ENCODE peak calls at places on chromosomes 4 and X, in five cellular contexts. O is K562, V is A549, S is GM12878, E is HepG2. I is an unnamed sample.

GRCh38 chrX:105063743-105064142 is 156.8 kb downstream of the TEX13A start:
- DNase-seq in O (no peak), V (no peak), S (no peak), E (no peak), I (peak)

GRCh38 chrX:153909024-153909979 is 4.8 kb downstream of the AVPR2 start:
- DNase-seq in O (peak), V (no peak), S (no peak), E (peak), I (peak)

GRCh38 chrX:136867518-136867917 is 13.0 kb downstream of the RBMX start:
- DNase-seq in O (no peak), V (no peak), S (no peak), E (no peak), I (no peak)

GRCh38 chrX:8815460-8816065 is 14.4 kb upstream of the FAM9A start:
- DNase-seq in O (peak), V (peak), S (peak), E (peak), I (peak)

GRCh38 chrX:103396186-103396585 is 19.8 kb downstream of the BEX3 start:
- DNase-seq in O (no peak), V (no peak), S (no peak), E (no peak), I (no peak)

GRCh38 chr4:84803720-84804119 is 162.8 kb downstream of the WDFY3 start:
- DNase-seq in O (no peak), V (no peak), S (no peak), E (no peak), I (no peak)

GRCh38 chrX:71604141-71604540 is 14.2 kb downstream of the CXCR3 start:
- DNase-seq in O (no peak), V (no peak), S (no peak), E (no peak), I (no peak)

GRCh38 chr4:760616-761015 is 55.0 kb downstream of the PCGF3 start:
- DNase-seq in O (no peak), V (no peak), S (no peak), E (no peak), I (no peak)

GRCh38 chrX:40558590-40558989 is 22.2 kb upstream of the ATP6AP2 start:
- DNase-seq in O (peak), V (no peak), S (no peak), E (no peak), I (no peak)

GRCh38 chr4:141871086-141871485 is 234.7 kb downstream of the IL15 start:
- DNase-seq in O (no peak), V (no peak), S (no peak), E (no peak), I (no peak)

GRCh38 chr4:110107868-110108267 is 90.5 kb downstream of the ELOVL6 start:
- DNase-seq in O (no peak), V (no peak), S (no peak), E (no peak), I (no peak)

GRCh38 chr4:7813674-7814073 is 126.0 kb downstream of the AFAP1 start:
- DNase-seq in O (no peak), V (peak), S (no peak), E (peak), I (no peak)

GRCh38 chr4:128649575-128650205 is 159.8 kb upstream of the JADE1 start:
- DNase-seq in O (no peak), V (peak), S (no peak), E (peak), I (no peak)

GRCh38 chr4:16461362-16461761 is 235.1 kb upstream of the TAPT1 start:
- DNase-seq in O (no peak), V (no peak), S (no peak), E (no peak), I (no peak)

GRCh38 chr4:94669672-94670664 is 87.8 kb upstream of the BMPR1B start:
- DNase-seq in O (no peak), V (peak), S (no peak), E (no peak), I (no peak)

GRCh38 chrX:41720125-41720780 is 3.7 kb upstream of the GPR82 start:
- DNase-seq in O (peak), V (no peak), S (peak), E (no peak), I (no peak)

GRCh38 chr4:64771149-64771548 is 361.9 kb upstream of the TECRL start:
- DNase-seq in O (no peak), V (no peak), S (no peak), E (no peak), I (no peak)

GRCh38 chrX:153643431-153644351 is 3.3 kb upstream of the DUSP9 start:
- DNase-seq in O (peak), V (peak), S (no peak), E (no peak), I (peak)

GRCh38 chr4:53557601-53558000 is 33.7 kb downstream of the LNX1 start:
- DNase-seq in O (no peak), V (no peak), S (no peak), E (no peak), I (no peak)

GRCh38 chrX:20487227-20487626 is 220.5 kb upstream of the RPS6KA3 start:
- DNase-seq in O (no peak), V (no peak), S (no peak), E (no peak), I (no peak)

GRCh38 chr4:157980158-157980557 is 192.7 kb downstream of the GASK1B start:
- DNase-seq in O (no peak), V (no peak), S (no peak), E (no peak), I (no peak)

GRCh38 chr4:108168213-108168671 is 490 bp downstream of the LEF1 start:
- DNase-seq in O (no peak), V (no peak), S (no peak), E (no peak), I (no peak)

GRCh38 chrX:17597836-17598434 is 139.4 kb upstream of the SCML1 start:
- DNase-seq in O (no peak), V (no peak), S (no peak), E (no peak), I (no peak)

GRCh38 chr4:4658051-4658450 is 116.2 kb upstream of the STX18 start:
- DNase-seq in O (no peak), V (peak), S (no peak), E (no peak), I (no peak)

GRCh38 chr4:4656977-4657376 is 115.1 kb upstream of the STX18 start:
- DNase-seq in O (no peak), V (no peak), S (no peak), E (no peak), I (no peak)

GRCh38 chr4:4663028-4663427 is 121.2 kb upstream of the STX18 start:
- DNase-seq in O (no peak), V (no peak), S (no peak), E (no peak), I (no peak)

GRCh38 chr4:4662230-4662629 is 120.4 kb upstream of the STX18 start:
- DNase-seq in O (no peak), V (no peak), S (no peak), E (no peak), I (no peak)

GRCh38 chr4:4659871-4660651 is 118.2 kb upstream of the STX18 start:
- DNase-seq in O (peak), V (peak), S (no peak), E (no peak), I (no peak)
- TF ChIP-seq CTCF in O (no peak), V (no peak), S (no peak), E (no peak), I (no peak)

GRCh38 chrX:110412971-110413726 is 54.5 kb downstream of the RTL9 start:
- DNase-seq in O (peak), V (peak), S (no peak), E (peak), I (peak)

GRCh38 chrX:110415440-110416167 is 57.0 kb downstream of the RTL9 start:
- DNase-seq in O (no peak), V (no peak), S (no peak), E (no peak), I (no peak)

GRCh38 chrX:110414679-110415439 is 56.2 kb downstream of the RTL9 start:
- DNase-seq in O (no peak), V (no peak), S (peak), E (no peak), I (no peak)

GRCh38 chrX:110413727-110414124 is 55.1 kb downstream of the RTL9 start:
- DNase-seq in O (no peak), V (no peak), S (no peak), E (no peak), I (no peak)

DNA sequence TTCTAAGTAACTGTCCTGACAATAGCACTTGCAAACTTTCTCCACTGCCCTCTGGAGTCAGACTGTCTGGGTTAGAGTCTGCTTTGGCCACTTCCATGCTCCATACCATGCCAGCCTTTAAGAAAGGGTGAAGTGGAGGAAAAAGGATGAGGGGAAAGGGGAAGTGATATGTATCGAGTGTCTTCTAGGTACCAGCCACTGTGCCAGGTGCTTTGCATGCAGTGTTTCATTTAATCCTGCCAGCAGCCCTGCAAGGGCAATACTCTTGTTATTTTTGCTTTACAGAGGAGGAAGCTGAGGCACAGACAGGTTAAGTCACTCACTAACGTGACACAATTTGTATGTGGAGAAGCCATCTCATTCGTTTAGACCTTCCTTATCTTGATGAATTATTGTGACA is 55.6 kb downstream of the RTL9 start:
- DNase-seq in O (no peak), V (no peak), S (no peak), E (no peak), I (no peak)
- H3K27ac ChIP-seq in O (no peak), V (peak), S (no peak), E (no peak), I (no peak)

GRCh38 chr4:11720292-11720691 is 291.6 kb upstream of the HS3ST1 start:
- DNase-seq in O (no peak), V (peak), S (no peak), E (no peak), I (peak)
- TF ChIP-seq JUNB in O (no peak), V (no peak), S (no peak), E (no peak), I (no peak)

GRCh38 chrX:49221868-49222267 is 11.3 kb downstream of the CACNA1F start:
- DNase-seq in O (no peak), V (no peak), S (no peak), E (no peak), I (no peak)
- TF ChIP-seq CTCF in O (no peak), V (no peak), S (no peak), E (no peak), I (no peak)

GRCh38 chrX:37863728-37864127 is 16.4 kb upstream of the DYNLT3 start:
- DNase-seq in O (no peak), V (no peak), S (no peak), E (no peak), I (no peak)
- H3K27ac ChIP-seq in O (no peak), V (no peak), S (no peak), E (no peak), I (no peak)

GRCh38 chr4:150769845-150770244 is 187.9 kb downstream of the MAB21L2 start:
- DNase-seq in O (no peak), V (no peak), S (no peak), E (no peak), I (no peak)
- TF ChIP-seq JUNB in O (no peak), V (no peak), S (no peak), E (no peak), I (no peak)

DNA sequence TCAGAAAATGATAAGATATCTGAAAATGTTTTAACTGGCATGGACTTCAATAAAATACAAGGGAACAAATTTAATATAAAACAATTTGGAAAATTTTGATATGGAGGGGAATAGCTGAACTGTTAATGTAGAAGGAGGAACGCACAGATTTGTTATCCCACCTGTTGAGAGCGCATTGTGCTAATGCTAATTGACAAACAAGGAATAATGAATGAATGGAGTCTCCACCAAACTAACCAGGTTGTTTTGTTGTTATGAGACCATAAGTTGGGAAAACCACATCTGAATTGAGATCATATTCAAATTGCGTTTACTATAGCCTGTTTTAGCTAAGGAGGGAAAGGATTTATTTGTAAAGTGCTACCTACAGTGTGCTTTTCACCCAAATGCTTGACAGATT is 195.6 kb downstream of the ADGRL3 start:
- DNase-seq in O (no peak), V (no peak), S (no peak), E (no peak), I (peak)
- TF ChIP-seq CTCF in O (no peak), V (no peak), S (no peak), E (no peak), I (no peak)

DNA sequence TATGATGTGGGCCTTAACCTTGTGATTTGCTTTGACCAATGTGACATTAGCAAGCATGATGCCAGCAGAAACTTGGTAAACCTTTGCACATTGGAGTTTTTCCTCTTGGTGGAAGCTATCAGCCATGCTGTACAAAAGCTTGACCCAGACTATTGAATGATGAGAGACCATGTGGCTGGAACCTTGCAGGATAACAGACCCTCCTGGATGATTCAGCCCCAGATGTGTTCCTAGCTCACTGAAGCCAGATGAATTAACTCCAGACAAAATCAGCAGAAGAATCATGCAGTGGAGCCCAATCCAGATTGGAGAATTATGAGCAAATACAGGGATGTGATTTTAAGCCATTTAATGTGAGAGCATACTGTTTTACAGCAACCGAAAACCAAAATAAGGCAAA is 16.8 kb downstream of the SPARCL1 start:
- DNase-seq in O (no peak), V (no peak), S (no peak), E (no peak), I (no peak)
- H3K27ac ChIP-seq in O (no peak), V (no peak), S (no peak), E (no peak), I (no peak)

I was measured in GM23338.